ENCODE peak calls at places on chromosomes 13 and 19, in seven cellular contexts. N is transverse colon, L is ascending aorta, U is heart right ventricle, S is upper lobe of left lung, K is left lung, Z is aorta. V is an unnamed sample.
A peak's percentile ranks its signal among the peaks of the same experiment; 100 is the strongest.

GRCh38 chr19:45256836-45257235 is 5.8 kb downstream of the MARK4 start:
- DNase-seq in K (no peak), N (no peak), L (no peak), Z (no peak), U (no peak), S (no peak), V (no peak)

GRCh38 chr13:90686438-90686837 is 661.0 kb upstream of the MIR17HG start:
- DNase-seq in L (no peak), K (no peak), U (no peak), S (no peak), Z (no peak), N (no peak), V (no peak)

GRCh38 chr19:35736913-35737886 is 5.1 kb downstream of the IGFLR1 start:
- DNase-seq in L (no peak), Z (peak; percentile 63), N (no peak), K (no peak), U (no peak), S (no peak), V (no peak)

GRCh38 chr19:9075064-9075964 is 11.5 kb upstream of the OR1M1 start:
- DNase-seq in U (peak; percentile 44), S (peak; percentile 36), K (peak; percentile 78), N (peak; percentile 50), Z (peak; percentile 88), L (no peak), V (no peak)

GRCh38 chr13:46896346-46897138 is at the start of gene HTR2A:
- DNase-seq in Z (peak; percentile 83), S (peak; percentile 38), N (no peak), L (no peak), K (peak; percentile 81), U (no peak), V (no peak)

GRCh38 chr13:83980322-83980721 is 98.0 kb upstream of the SLITRK1 start:
- DNase-seq in U (no peak), K (no peak), Z (no peak), S (no peak), L (no peak), N (no peak), V (no peak)

GRCh38 chr13:106533101-106533939 is 2.1 kb downstream of the EFNB2 start:
- DNase-seq in L (no peak), Z (peak; percentile 94), N (peak; percentile 89), K (peak; percentile 94), U (peak; percentile 86), S (peak; percentile 86), V (peak; percentile 38)

GRCh38 chr19:54427586-54427985 is 12.3 kb downstream of the TTYH1 start:
- DNase-seq in L (no peak), Z (peak; percentile 51), N (no peak), S (no peak), K (no peak), U (no peak), V (no peak)

GRCh38 chr13:41916173-41916954 is 44.5 kb downstream of the VWA8 start:
- DNase-seq in L (no peak), S (no peak), U (no peak), K (no peak), Z (no peak), N (no peak), V (no peak)

GRCh38 chr19:30340724-30341595 is 31.2 kb upstream of the ZNF536 start:
- DNase-seq in Z (no peak), K (no peak), N (no peak), U (no peak), L (no peak), S (no peak), V (no peak)

GRCh38 chr19:14406645-14407331 is 12.4 kb downstream of the DDX39A start:
- DNase-seq in L (no peak), N (no peak), S (no peak), K (no peak), Z (no peak), U (no peak), V (no peak)

GRCh38 chr13:24679686-24680085 is 522 bp upstream of the ATP12A start:
- DNase-seq in L (no peak), S (no peak), N (no peak), Z (no peak), U (no peak), K (no peak), V (no peak)

GRCh38 chr13:18212873-18213272 is 968.8 kb downstream of the TUBA3C start:
- DNase-seq in Z (no peak), S (no peak), K (no peak), N (no peak), U (no peak), L (no peak), V (no peak)

GRCh38 chr13:75986818-75987217 is 350.7 kb downstream of the LMO7 start:
- DNase-seq in S (no peak), Z (no peak), U (no peak), K (no peak), L (no peak), N (no peak), V (no peak)

GRCh38 chr13:75670496-75670895 is 34.4 kb downstream of the LMO7 start:
- DNase-seq in Z (no peak), N (no peak), S (no peak), L (no peak), U (no peak), K (no peak), V (no peak)

GRCh38 chr19:35044317-35045117 is 3.0 kb downstream of the HPN start:
- DNase-seq in Z (peak; percentile 89), U (peak; percentile 67), K (peak; percentile 78), N (peak; percentile 62), L (no peak), S (peak; percentile 60), V (peak; percentile 36)

GRCh38 chr13:44837250-44837649 is 152.0 kb downstream of the NUFIP1 start:
- DNase-seq in S (no peak), Z (no peak), L (no peak), K (no peak), N (no peak), U (no peak), V (no peak)

GRCh38 chr19:40908981-40909380 is 26.9 kb upstream of the CYP2A7 start:
- DNase-seq in L (no peak), K (no peak), U (no peak), N (no peak), S (peak; percentile 77), Z (no peak), V (no peak)

DNA sequence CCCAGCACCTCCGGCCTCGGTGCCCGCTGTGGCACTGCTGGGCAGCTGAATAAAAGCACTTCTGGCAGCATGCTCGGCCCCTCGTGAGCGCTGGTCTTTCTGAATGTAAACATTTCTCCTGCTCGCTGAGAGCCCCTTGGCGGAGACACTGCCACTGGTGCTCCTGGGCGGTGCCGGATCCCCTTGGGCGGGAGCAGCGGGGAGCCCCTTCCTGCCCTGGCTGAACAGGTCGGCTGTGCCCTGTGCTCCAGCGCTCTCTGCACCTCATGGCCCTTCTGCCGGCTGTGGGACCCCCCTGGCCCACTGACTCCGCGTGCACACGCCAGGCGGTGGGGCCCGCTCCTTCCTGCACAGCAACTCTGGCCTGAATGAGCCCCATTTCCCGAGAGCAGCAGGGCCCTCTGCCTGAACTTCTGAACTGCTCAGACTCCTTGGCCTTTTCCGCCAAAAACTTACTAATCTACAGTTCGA is 14.0 kb downstream of the RB1 start:
- DNase-seq in Z (no peak), N (no peak), K (no peak), L (no peak), U (no peak), S (no peak), V (no peak)
- H3K4me3 ChIP-seq in Z (no peak overlapping the region), N (no peak overlapping the region), K (peak overlapping the region; percentile 33), L (peak overlapping the region; percentile 22), U (peak overlapping the region; percentile 45), S (peak overlapping the region; percentile 46), V (no peak overlapping the region)

GRCh38 chr19:6044056-6044805 is 66.1 kb downstream of the RFX2 start:
- DNase-seq in N (no peak), L (no peak), Z (no peak), U (no peak), S (no peak), K (no peak), V (no peak)

GRCh38 chr19:6045108-6045507 is 65.2 kb downstream of the RFX2 start:
- DNase-seq in K (no peak), L (no peak), S (no peak), Z (no peak), N (no peak), U (no peak), V (no peak)

GRCh38 chr19:6041071-6041470 is 63.1 kb upstream of the RANBP3 start:
- DNase-seq in L (no peak), N (no peak), U (no peak), S (no peak), Z (no peak), K (no peak), V (no peak)

GRCh38 chr19:6041991-6042421 is 64.1 kb upstream of the RANBP3 start:
- DNase-seq in K (no peak), N (no peak), U (no peak), S (no peak), Z (no peak), L (no peak), V (no peak)

GRCh38 chr19:6042776-6043726 is 65.1 kb upstream of the RANBP3 start:
- DNase-seq in L (no peak), U (no peak), Z (no peak), K (no peak), S (no peak), N (no peak), V (no peak)
- H3K27ac ChIP-seq in L (no peak overlapping the region), U (no peak overlapping the region), Z (no peak overlapping the region), K (no peak overlapping the region), S (no peak overlapping the region), N (no peak overlapping the region), V (no peak overlapping the region)

GRCh38 chr13:30418075-30418715 is 4.1 kb upstream of the UBE2L5 start:
- DNase-seq in L (no peak), K (no peak), U (no peak), Z (no peak), N (no peak), S (no peak), V (no peak)

GRCh38 chr13:30413842-30414241 is 8.5 kb upstream of the UBE2L5 start:
- DNase-seq in S (no peak), Z (no peak), K (no peak), U (no peak), N (no peak), L (no peak), V (no peak)

GRCh38 chr13:30418886-30419459 is 3.3 kb upstream of the UBE2L5 start:
- DNase-seq in U (no peak), N (no peak), Z (no peak), K (no peak), S (no peak), L (no peak), V (no peak)

GRCh38 chr13:30415430-30416030 is 6.8 kb upstream of the UBE2L5 start:
- DNase-seq in S (no peak), K (no peak), U (no peak), L (no peak), N (no peak), Z (no peak), V (no peak)

DNA sequence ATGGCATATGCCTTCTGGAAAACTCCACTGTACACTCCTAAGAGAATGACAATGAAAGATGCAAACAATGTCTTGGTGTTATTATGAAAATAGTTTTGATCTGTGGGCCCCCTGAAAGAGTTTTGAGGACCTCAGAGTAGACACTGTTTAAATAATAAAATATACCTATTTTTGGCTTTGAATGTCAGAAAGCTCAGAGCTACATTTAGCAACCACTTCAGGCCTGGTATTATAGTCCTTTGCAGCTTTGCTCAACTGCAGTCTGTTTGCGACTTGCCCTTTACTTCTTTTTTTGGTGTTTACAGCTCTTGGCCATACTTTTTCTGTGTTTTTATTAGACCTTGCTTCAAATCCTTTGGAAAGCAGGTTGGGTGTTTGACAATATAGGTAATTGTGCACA is 5.8 kb upstream of the UBE2L5 start:
- DNase-seq in Z (no peak), U (no peak), S (no peak), K (no peak), L (no peak), N (no peak), V (no peak)
- H3K4me1 ChIP-seq in Z (no peaks in the 10 kb centered on the region), U (peaks cover 5% of the 10 kb centered on the region), S (peaks cover 7% of the 10 kb centered on the region), K (peaks cover 6% of the 10 kb centered on the region), L (peaks cover 8% of the 10 kb centered on the region), N (peaks cover 11% of the 10 kb centered on the region), V (peaks cover 4% of the 10 kb centered on the region)

GRCh38 chr13:66071608-66072007 is 1158.5 kb downstream of the PCDH9 start:
- DNase-seq in U (no peak), S (no peak), K (no peak), N (no peak), Z (no peak), L (no peak), V (no peak)
- H3K4me3 ChIP-seq in U (no peak overlapping the region), S (no peak overlapping the region), K (no peak overlapping the region), N (no peak overlapping the region), Z (no peak overlapping the region), L (no peak overlapping the region), V (no peak overlapping the region)